ENCODE peak calls at places on chromosomes 16 and 17, in four cellular contexts. One of them, this sample, is unnamed.

GRCh38 chr17:7711356-7711755 is 6.2 kb upstream of the DNAH2 start:
- DNase-seq in K562: no peak
- DNase-seq in activated effector memory CD4-positive, alpha-beta T cell treated with Interleukin-2 at 50 U/mL for 16 hours: no peak
- DNase-seq in stimulated activated CD4-positive, alpha-beta T cell treated with anti-CD3 and anti-CD28 coated beads, Interleukin-4, amount 100 ng/mL, for 4 hours: no peak
- DNase-seq in this sample: no peak

GRCh38 chr16:24609740-24610420 is 70.5 kb downstream of the RBBP6 start:
- DNase-seq in activated effector memory CD4-positive, alpha-beta T cell treated with Interleukin-2 at 50 U/mL for 16 hours: no peak
- DNase-seq in stimulated activated CD4-positive, alpha-beta T cell treated with anti-CD3 and anti-CD28 coated beads, Interleukin-4, amount 100 ng/mL, for 4 hours: no peak
- DNase-seq in K562: peak; percentile 35
- DNase-seq in this sample: peak; percentile 23

GRCh38 chr16:52634101-52634500 is 87.2 kb upstream of the TOX3 start:
- DNase-seq in K562: no peak
- DNase-seq in stimulated activated CD4-positive, alpha-beta T cell treated with anti-CD3 and anti-CD28 coated beads, Interleukin-4, amount 100 ng/mL, for 4 hours: no peak
- DNase-seq in activated effector memory CD4-positive, alpha-beta T cell treated with Interleukin-2 at 50 U/mL for 16 hours: no peak
- DNase-seq in this sample: no peak

GRCh38 chr17:46964315-46965265 is 14.5 kb downstream of the RPRML start:
- DNase-seq in K562: peak; percentile 49
- DNase-seq in activated effector memory CD4-positive, alpha-beta T cell treated with Interleukin-2 at 50 U/mL for 16 hours: no peak
- DNase-seq in stimulated activated CD4-positive, alpha-beta T cell treated with anti-CD3 and anti-CD28 coated beads, Interleukin-4, amount 100 ng/mL, for 4 hours: no peak
- DNase-seq in this sample: no peak

GRCh38 chr17:63941751-63942150 is 9.6 kb upstream of the CD79B start:
- DNase-seq in activated effector memory CD4-positive, alpha-beta T cell treated with Interleukin-2 at 50 U/mL for 16 hours: no peak
- DNase-seq in stimulated activated CD4-positive, alpha-beta T cell treated with anti-CD3 and anti-CD28 coated beads, Interleukin-4, amount 100 ng/mL, for 4 hours: no peak
- DNase-seq in K562: no peak
- DNase-seq in this sample: no peak

GRCh38 chr17:51045616-51046526 is 74.8 kb downstream of the SPAG9 start:
- DNase-seq in stimulated activated CD4-positive, alpha-beta T cell treated with anti-CD3 and anti-CD28 coated beads, Interleukin-4, amount 100 ng/mL, for 4 hours: no peak
- DNase-seq in K562: no peak
- DNase-seq in activated effector memory CD4-positive, alpha-beta T cell treated with Interleukin-2 at 50 U/mL for 16 hours: no peak
- DNase-seq in this sample: no peak

GRCh38 chr16:29816694-29817441 is 916 bp downstream of the PAGR1 start:
- DNase-seq in stimulated activated CD4-positive, alpha-beta T cell treated with anti-CD3 and anti-CD28 coated beads, Interleukin-4, amount 100 ng/mL, for 4 hours: peak; percentile 43
- DNase-seq in activated effector memory CD4-positive, alpha-beta T cell treated with Interleukin-2 at 50 U/mL for 16 hours: peak; percentile 44
- DNase-seq in K562: peak; percentile 66
- DNase-seq in this sample: peak; percentile 57

GRCh38 chr17:1898872-1899271 is 69.1 kb downstream of the RPA1 start:
- DNase-seq in stimulated activated CD4-positive, alpha-beta T cell treated with anti-CD3 and anti-CD28 coated beads, Interleukin-4, amount 100 ng/mL, for 4 hours: no peak
- DNase-seq in activated effector memory CD4-positive, alpha-beta T cell treated with Interleukin-2 at 50 U/mL for 16 hours: no peak
- DNase-seq in K562: no peak
- DNase-seq in this sample: no peak

GRCh38 chr17:82668631-82669099 is 20.4 kb upstream of the WDR45B start:
- DNase-seq in stimulated activated CD4-positive, alpha-beta T cell treated with anti-CD3 and anti-CD28 coated beads, Interleukin-4, amount 100 ng/mL, for 4 hours: peak; percentile 21
- DNase-seq in K562: peak; percentile 70
- DNase-seq in activated effector memory CD4-positive, alpha-beta T cell treated with Interleukin-2 at 50 U/mL for 16 hours: no peak
- DNase-seq in this sample: peak; percentile 44

This sample was measured in activated naive CD4-positive, alpha-beta T cell treated with anti-CD3 and anti-CD28 coated beads, Interleukin-2, amount 50 U/mL, for 16 hours.